ENCODE peak calls at places on chromosomes 4 and X, in ten cellular contexts. V, E, A, K, Q, C, F, I, D and Y are unnamed samples. For H3K36me3, the result is how much of the 10 kb centered on the place peaks cover.

GRCh38 chrX:126485371-126485770 is 67.2 kb downstream of the DCAF12L1 start:
- DNase-seq in V (no peak), E (no peak), A (no peak), K (no peak), Q (no peak), C (no peak), F (no peak), I (no peak), D (no peak), Y (no peak)

GRCh38 chr4:83438719-83439118 is 16.9 kb downstream of the HELQ start:
- DNase-seq in V (no peak), E (no peak), A (no peak), K (no peak), Q (no peak), C (no peak), F (no peak), I (no peak), D (no peak), Y (no peak)

GRCh38 chr4:28523791-28524190 is 1663.2 kb downstream of the STIM2 start:
- DNase-seq in V (no peak), E (no peak), A (no peak), K (no peak), Q (no peak), C (no peak), F (no peak), I (no peak), D (no peak), Y (no peak)

GRCh38 chr4:61462451-61463326 is 262.6 kb downstream of the ADGRL3 start:
- DNase-seq in V (peak), E (no peak), A (no peak), K (no peak), Q (no peak), C (no peak), F (no peak), I (no peak), D (no peak), Y (no peak)

GRCh38 chr4:139247241-139247640 is 32.8 kb downstream of the MGARP start:
- DNase-seq in V (peak), E (no peak), A (no peak), K (no peak), Q (no peak), C (no peak), F (no peak), I (no peak), D (no peak), Y (no peak)

GRCh38 chrX:110123331-110123782 is 120.4 kb downstream of the TMEM164 start:
- DNase-seq in V (no peak), E (no peak), A (no peak), K (no peak), Q (no peak), C (no peak), F (no peak), I (no peak), D (no peak), Y (no peak)

GRCh38 chrX:39894626-39895025 is 203.1 kb downstream of the BCOR start:
- DNase-seq in V (no peak), E (no peak), A (peak), K (peak), Q (no peak), C (no peak), F (peak), I (no peak), D (no peak), Y (no peak)

GRCh38 chr4:129453524-129453923 is 357.6 kb downstream of the C4orf33 start:
- DNase-seq in V (no peak), E (no peak), A (no peak), K (no peak), Q (no peak), C (no peak), F (no peak), I (no peak), D (no peak), Y (no peak)

GRCh38 chr4:122783301-122784215 is 43.1 kb upstream of the FGF2 start:
- DNase-seq in V (peak), E (peak), A (peak), K (peak), Q (no peak), C (peak), F (no peak), I (peak), D (no peak), Y (peak)

GRCh38 chr4:8862800-8863758 is 8.6 kb downstream of the HMX1 start:
- DNase-seq in V (no peak), E (no peak), A (no peak), K (no peak), Q (no peak), C (no peak), F (no peak), I (no peak), D (no peak), Y (peak)

GRCh38 chr4:73486497-73486896 is 5.0 kb downstream of the AFM start:
- DNase-seq in V (no peak), E (no peak), A (no peak), K (no peak), Q (no peak), C (no peak), F (no peak), I (no peak), D (no peak), Y (no peak)

GRCh38 chrX:40468033-40468979 is 112.5 kb upstream of the ATP6AP2 start:
- DNase-seq in V (peak), E (peak), A (peak), K (peak), Q (peak), C (peak), F (peak), I (peak), D (no peak), Y (peak)

GRCh38 chrX:38474543-38474942 is 86.8 kb upstream of the TSPAN7 start:
- DNase-seq in V (no peak), E (no peak), A (no peak), K (no peak), Q (no peak), C (no peak), F (no peak), I (no peak), D (no peak), Y (no peak)

GRCh38 chr4:88244821-88245579 is 39.4 kb downstream of the PPM1K start:
- DNase-seq in V (no peak), E (no peak), A (peak), K (no peak), Q (peak), C (no peak), F (no peak), I (no peak), D (no peak), Y (no peak)

GRCh38 chrX:21683910-21684309 is 25.8 kb upstream of the KLHL34 start:
- DNase-seq in V (peak), E (no peak), A (no peak), K (no peak), Q (no peak), C (no peak), F (no peak), I (no peak), D (no peak), Y (no peak)

GRCh38 chr4:176563591-176563990 is 229.1 kb downstream of the VEGFC start:
- DNase-seq in V (peak), E (no peak), A (no peak), K (no peak), Q (no peak), C (no peak), F (no peak), I (no peak), D (no peak), Y (no peak)

GRCh38 chr4:10698172-10698571 is 13.6 kb upstream of the CLNK start:
- DNase-seq in V (no peak), E (no peak), A (no peak), K (no peak), Q (no peak), C (no peak), F (no peak), I (no peak), D (no peak), Y (no peak)

GRCh38 chr4:184306949-184307348 is 89.3 kb upstream of the ENPP6 start:
- DNase-seq in V (peak), E (no peak), A (no peak), K (no peak), Q (no peak), C (no peak), F (no peak), I (no peak), D (no peak), Y (no peak)

GRCh38 chrX:109312757-109313156 is 169.1 kb downstream of the GUCY2F start:
- DNase-seq in V (no peak), E (no peak), A (no peak), K (no peak), Q (no peak), C (no peak), F (no peak), I (no peak), D (no peak), Y (no peak)

GRCh38 chrX:105618393-105619101 is 203.8 kb upstream of the NRK start:
- DNase-seq in V (no peak), E (no peak), A (no peak), K (no peak), Q (no peak), C (no peak), F (no peak), I (no peak), D (no peak), Y (no peak)

GRCh38 chr4:2942532-2943363 is 20.5 kb downstream of the NOP14 start:
- DNase-seq in V (no peak), E (no peak), A (peak), K (peak), Q (no peak), C (peak), F (no peak), I (no peak), D (no peak), Y (no peak)

GRCh38 chr4:2942037-2942531 is 21.1 kb downstream of the NOP14 start:
- DNase-seq in V (no peak), E (no peak), A (peak), K (peak), Q (no peak), C (peak), F (peak), I (no peak), D (no peak), Y (no peak)

GRCh38 chr4:2944882-2945526 is 18.2 kb downstream of the NOP14 start:
- DNase-seq in V (no peak), E (no peak), A (no peak), K (no peak), Q (no peak), C (no peak), F (no peak), I (no peak), D (no peak), Y (no peak)

GRCh38 chr4:2943364-2944090 is 19.7 kb downstream of the NOP14 start:
- DNase-seq in V (no peak), E (no peak), A (no peak), K (peak), Q (no peak), C (no peak), F (no peak), I (no peak), D (no peak), Y (no peak)

DNA sequence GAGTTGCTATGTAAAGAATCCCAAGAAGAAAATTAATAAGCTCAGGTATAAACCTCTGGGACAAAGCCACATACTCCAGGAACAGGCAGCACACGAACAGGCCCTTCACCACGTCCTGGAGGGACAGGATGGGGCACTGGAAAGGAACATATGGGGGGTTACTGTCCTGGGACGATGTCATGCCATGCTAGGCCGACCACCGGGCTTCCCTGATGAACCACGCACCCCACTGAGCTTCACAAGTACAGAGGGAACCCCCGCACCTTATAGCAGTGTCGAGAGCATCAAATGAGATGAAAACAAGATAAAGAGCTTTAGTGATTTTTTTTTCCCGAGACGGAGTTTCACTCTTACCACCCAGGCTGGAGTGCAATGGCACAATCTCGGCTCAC is 19.1 kb downstream of the NOP14 start:
- DNase-seq in V (no peak), E (no peak), A (no peak), K (no peak), Q (no peak), C (no peak), F (no peak), I (no peak), D (no peak), Y (no peak)
- H3K36me3 ChIP-seq in V (half or more), E (half or more), A (under half), K (under half), Q (under half), C (under half), F (half or more), I (under half), D (under half), Y (half or more)

GRCh38 chr4:80452055-80452454 is 116.5 kb downstream of the CFAP299 start:
- DNase-seq in V (no peak), E (no peak), A (no peak), K (no peak), Q (no peak), C (no peak), F (no peak), I (no peak), D (no peak), Y (no peak)
- H3K4me3 ChIP-seq in V (no peak), E (no peak), A (no peak), K (no peak), Q (no peak), C (no peak), F (no peak), I (no peak), D (no peak), Y (no peak)

GRCh38 chrX:54043084-54043483 is 1.2 kb downstream of the PHF8 start:
- DNase-seq in V (no peak), E (no peak), A (no peak), K (no peak), Q (no peak), C (no peak), F (no peak), I (no peak), D (no peak), Y (no peak)

GRCh38 chrX:54044877-54045328 is 630 bp upstream of the PHF8 start:
- DNase-seq in V (no peak), E (no peak), A (no peak), K (no peak), Q (no peak), C (no peak), F (no peak), I (no peak), D (no peak), Y (no peak)

GRCh38 chrX:54043696-54044125 is 562 bp downstream of the PHF8 start:
- DNase-seq in V (peak), E (no peak), A (peak), K (peak), Q (peak), C (no peak), F (peak), I (peak), D (no peak), Y (peak)

GRCh38 chrX:54045563-54046228 is 1.4 kb upstream of the PHF8 start:
- DNase-seq in V (no peak), E (no peak), A (no peak), K (no peak), Q (no peak), C (no peak), F (no peak), I (peak), D (no peak), Y (no peak)

GRCh38 chrX:54044126-54044876 is at the start of gene PHF8:
- DNase-seq in V (peak), E (peak), A (peak), K (peak), Q (peak), C (peak), F (peak), I (peak), D (peak), Y (peak)
- TF ChIP-seq POLR2A in V (peak), E (no peak), A (peak), K (peak), Q (peak), C (peak), F (peak), I (peak), D (peak), Y (no peak)

DNA sequence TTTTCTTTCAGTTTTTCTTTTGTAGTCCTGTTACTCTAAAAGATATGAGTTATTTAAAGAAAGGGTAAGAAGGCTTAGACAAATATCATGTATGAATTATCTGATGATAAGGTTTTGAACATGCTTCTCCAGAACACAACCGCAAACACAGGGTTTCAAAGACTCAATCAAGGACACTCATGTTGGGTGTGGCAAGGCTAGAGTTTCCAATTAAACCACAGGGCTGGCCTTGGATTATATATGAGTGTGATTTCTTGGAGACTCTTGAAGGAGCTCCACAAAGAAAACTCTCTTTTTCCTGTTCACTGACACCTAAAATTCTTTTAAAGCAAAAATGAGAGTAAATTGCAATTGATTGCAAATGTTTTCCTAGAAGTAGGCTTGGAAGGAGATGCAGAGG is 110.1 kb upstream of the PDLIM3 start:
- DNase-seq in V (no peak), E (no peak), A (no peak), K (no peak), Q (no peak), C (no peak), F (no peak), I (no peak), D (no peak), Y (no peak)
- H3K36me3 ChIP-seq in V (under half), E (under half), A (under half), K (under half), Q (under half), C (under half), F (half or more), I (under half), D (under half), Y (under half)

DNA sequence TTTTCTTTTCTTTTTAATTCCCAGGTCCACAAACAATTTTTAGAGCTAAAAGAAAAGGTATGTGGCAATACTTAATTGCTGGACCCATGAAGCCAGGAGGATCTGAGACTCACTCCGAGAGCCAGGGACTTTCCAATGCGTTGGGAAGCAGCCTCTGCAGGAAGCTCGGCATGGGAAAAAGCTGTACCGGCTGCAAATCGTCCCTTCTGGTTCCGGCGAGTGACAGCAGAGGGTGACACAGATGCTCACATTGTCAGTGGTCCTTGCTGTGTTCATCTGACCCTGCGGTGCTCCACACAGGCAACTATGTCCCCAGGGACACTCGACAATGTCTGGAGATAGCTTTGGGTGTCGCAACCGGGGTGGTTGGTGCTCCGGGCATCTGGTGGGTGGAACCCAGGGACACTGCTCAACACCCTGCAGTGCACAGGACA is 164.0 kb downstream of the PRKX start:
- DNase-seq in V (peak), E (no peak), A (no peak), K (peak), Q (no peak), C (no peak), F (peak), I (no peak), D (peak), Y (peak)
- H3K4me3 ChIP-seq in V (peak), E (no peak), A (no peak), K (no peak), Q (no peak), C (no peak), F (no peak), I (no peak), D (no peak), Y (peak)

GRCh38 chrX:150507251-150507856 is 61.1 kb upstream of the MTM1 start:
- DNase-seq in V (no peak), E (no peak), A (peak), K (peak), Q (no peak), C (peak), F (no peak), I (no peak), D (no peak), Y (no peak)

GRCh38 chrX:150508018-150508417 is 60.4 kb upstream of the MTM1 start:
- DNase-seq in V (no peak), E (no peak), A (no peak), K (no peak), Q (no peak), C (peak), F (no peak), I (no peak), D (no peak), Y (no peak)

GRCh38 chrX:150506486-150506885 is 61.9 kb upstream of the MTM1 start:
- DNase-seq in V (no peak), E (no peak), A (no peak), K (peak), Q (no peak), C (no peak), F (no peak), I (no peak), D (no peak), Y (no peak)

GRCh38 chrX:150509703-150510102 is 58.7 kb upstream of the MTM1 start:
- DNase-seq in V (no peak), E (no peak), A (no peak), K (no peak), Q (no peak), C (no peak), F (no peak), I (no peak), D (no peak), Y (no peak)

DNA sequence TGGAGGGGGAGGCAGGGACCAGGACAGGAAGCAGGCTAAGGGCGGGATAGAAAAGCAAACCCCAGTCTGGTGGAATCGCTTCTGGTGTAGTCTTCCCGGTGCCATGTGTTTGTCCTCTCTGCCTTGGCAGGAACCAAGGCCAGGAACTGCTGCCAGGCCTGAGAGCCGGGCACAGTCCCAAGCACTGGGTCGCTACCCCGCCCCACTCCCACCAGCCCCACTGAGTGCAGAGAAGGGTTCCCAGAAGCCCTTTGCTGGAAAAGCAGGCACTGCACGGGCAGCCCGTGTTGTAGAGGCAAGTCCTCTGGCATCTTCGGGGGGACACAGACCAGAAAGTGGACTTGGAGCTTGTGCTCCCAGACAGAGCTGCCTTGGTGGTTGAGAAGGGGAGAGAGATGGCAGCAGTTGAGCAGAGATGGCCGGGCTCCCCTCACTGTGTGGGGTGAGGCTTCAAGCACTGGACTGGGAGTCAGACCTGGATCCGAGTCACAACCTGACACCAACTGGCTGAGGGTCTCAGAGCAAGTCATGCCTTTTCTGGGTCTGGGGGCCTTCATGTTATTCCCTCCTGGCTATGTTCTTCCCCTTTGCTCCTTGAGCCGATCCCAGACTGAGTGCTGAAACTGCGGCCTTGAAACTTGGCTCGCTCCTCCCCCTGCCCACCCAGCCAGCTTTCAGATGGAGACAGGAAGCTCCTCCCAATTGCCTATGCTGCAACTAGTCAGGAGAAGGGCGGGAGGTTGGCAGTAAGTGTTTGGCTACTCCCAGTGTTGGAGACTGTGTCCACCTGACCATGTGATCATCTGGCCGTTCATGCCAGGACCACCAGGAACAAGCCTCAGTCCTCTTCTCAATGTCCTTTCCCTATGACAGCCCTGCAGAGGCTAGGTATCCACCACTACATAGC is 59.7 kb upstream of the MTM1 start:
- DNase-seq in V (peak), E (no peak), A (peak), K (peak), Q (no peak), C (peak), F (peak), I (peak), D (peak), Y (peak)
- TF ChIP-seq POLR2A in V (no peak), E (no peak), A (no peak), K (peak), Q (no peak), C (no peak), F (no peak), I (no peak), D (no peak), Y (no peak)

DNA sequence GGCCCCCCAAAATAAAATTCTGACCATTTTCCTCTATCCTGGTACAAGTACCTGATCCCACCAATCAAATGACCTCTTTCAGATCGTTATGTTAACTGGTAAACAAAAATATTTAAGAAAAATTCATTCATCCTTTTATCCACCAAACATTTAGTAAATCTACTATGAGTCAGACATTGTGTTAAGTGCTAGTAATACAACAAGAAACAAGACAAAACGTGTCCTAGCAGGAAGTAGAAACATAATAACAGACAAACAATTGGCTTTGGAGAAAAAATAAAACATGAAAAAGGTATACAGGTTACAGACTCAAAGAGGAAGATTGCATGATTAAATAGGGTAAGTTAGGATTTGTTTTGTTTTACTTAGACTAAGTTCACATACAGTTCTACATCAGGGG is 43.7 kb downstream of the ANTXR2 start:
- DNase-seq in V (no peak), E (no peak), A (no peak), K (no peak), Q (no peak), C (no peak), F (no peak), I (no peak), D (no peak), Y (no peak)
- H3K36me3 ChIP-seq in V (under half), E (under half), A (under half), K (under half), Q (under half), C (under half), F (under half), I (under half), D (under half), Y (under half)